ENCODE peak calls at places on chromosomes 2 and 18, in four cellular contexts. X, V, S and G are unnamed samples.

GRCh38 chr2:29304399-29304798 is 189.2 kb downstream of the CLIP4 start:
- DNase-seq in X (no peak), V (no peak), S (peak; percentile 7), G (no peak)

GRCh38 chr2:204154863-204155262 is 218.3 kb downstream of the ICOS start:
- DNase-seq in X (no peak), V (no peak), S (no peak), G (no peak)

GRCh38 chr2:211331736-211332135 is 775.3 kb downstream of the CPS1 start:
- DNase-seq in X (no peak), V (no peak), S (no peak), G (no peak)

GRCh38 chr2:239114616-239115265 is 266.9 kb downstream of the TWIST2 start:
- DNase-seq in X (no peak), V (no peak), S (no peak), G (no peak)

GRCh38 chr2:25378731-25379490 is 37.2 kb upstream of the DNMT3A start:
- DNase-seq in X (peak; percentile 15), V (no peak), S (peak; percentile 65), G (no peak)

GRCh38 chr18:36132756-36133155 is 3.1 kb downstream of the ELP2 start:
- DNase-seq in X (no peak), V (no peak), S (no peak), G (no peak)

GRCh38 chr2:29014331-29014730 is 33.2 kb downstream of the TOGARAM2 start:
- DNase-seq in X (no peak), V (no peak), S (no peak), G (peak; percentile 83)

GRCh38 chr2:129757366-129757914 is 222.0 kb upstream of the RAB6C start:
- DNase-seq in X (no peak), V (no peak), S (no peak), G (no peak)

GRCh38 chr2:143482316-143482715 is 353.1 kb downstream of the ARHGAP15 start:
- DNase-seq in X (no peak), V (no peak), S (peak; percentile 28), G (no peak)

GRCh38 chr2:200159829-200160781 is 146.4 kb upstream of the SPATS2L start:
- DNase-seq in X (no peak), V (peak; percentile 79), S (peak; percentile 51), G (no peak)

GRCh38 chr2:239179851-239180371 is 220.9 kb downstream of the HDAC4 start:
- DNase-seq in X (no peak), V (no peak), S (no peak), G (no peak)

GRCh38 chr18:51135795-51136194 is 61.7 kb downstream of the MEX3C start:
- DNase-seq in X (no peak), V (no peak), S (no peak), G (no peak)

GRCh38 chr18:68568364-68568763 is 146.5 kb downstream of the TMX3 start:
- DNase-seq in X (no peak), V (no peak), S (no peak), G (no peak)

GRCh38 chr2:99821572-99822369 is 320.6 kb downstream of the AFF3 start:
- DNase-seq in X (no peak), V (no peak), S (peak; percentile 86), G (no peak)

GRCh38 chr2:118296663-118297062 is 208.4 kb downstream of the INSIG2 start:
- DNase-seq in X (no peak), V (no peak), S (no peak), G (no peak)

GRCh38 chr2:208356846-208357574 is 49.6 kb upstream of the PTH2R start:
- DNase-seq in X (no peak), V (no peak), S (peak; percentile 12), G (no peak)

GRCh38 chr2:37441055-37441454 is 96.6 kb downstream of the QPCT start:
- DNase-seq in X (no peak), V (no peak), S (no peak), G (no peak)

GRCh38 chr2:96374211-96374951 is 38.8 kb downstream of the NCAPH start:
- DNase-seq in X (no peak), V (peak; percentile 83), S (peak; percentile 18), G (no peak)

GRCh38 chr2:150570712-150571111 is 83.2 kb upstream of the RND3 start:
- DNase-seq in X (no peak), V (no peak), S (peak; percentile 93), G (no peak)

GRCh38 chr18:25350561-25351201 is 1.3 kb downstream of the ZNF521 start:
- DNase-seq in X (no peak), V (no peak), S (peak; percentile 38), G (peak; percentile 66)

GRCh38 chr2:38145226-38145625 is 69.3 kb upstream of the CYP1B1 start:
- DNase-seq in X (no peak), V (no peak), S (no peak), G (no peak)

GRCh38 chr2:11128258-11128951 is 26.9 kb upstream of the SLC66A3 start:
- DNase-seq in X (no peak), V (no peak), S (peak; percentile 70), G (no peak)

GRCh38 chr2:217941886-217942728 is 60.7 kb downstream of the TNS1 start:
- DNase-seq in X (no peak), V (no peak), S (no peak), G (no peak)

GRCh38 chr2:42834161-42834560 is 41.8 kb upstream of the HAAO start:
- DNase-seq in X (peak; percentile 13), V (no peak), S (no peak), G (no peak)

GRCh38 chr18:9335255-9336045 is 877 bp downstream of the TWSG1 start:
- DNase-seq in X (no peak), V (no peak), S (peak; percentile 21), G (no peak)

GRCh38 chr2:159600752-159601151 is 15.6 kb downstream of the BAZ2B start:
- DNase-seq in X (no peak), V (no peak), S (peak; percentile 49), G (no peak)

GRCh38 chr2:50951416-50951815 is 80.5 kb downstream of the NRXN1 start:
- DNase-seq in X (no peak), V (no peak), S (no peak), G (no peak)

GRCh38 chr2:115122701-115123100 is 680.3 kb downstream of the DPP10 start:
- DNase-seq in X (no peak), V (no peak), S (no peak), G (no peak)

GRCh38 chr18:48238206-48238605 is 171.0 kb downstream of the ZBTB7C start:
- DNase-seq in X (no peak), V (no peak), S (no peak), G (no peak)

GRCh38 chr2:218400167-218400929 is 680 bp downstream of the CTDSP1 start:
- DNase-seq in X (peak; percentile 49), V (no peak), S (peak; percentile 36), G (peak; percentile 43)

GRCh38 chr2:47652041-47652713 is 130.8 kb upstream of the MSH6 start:
- DNase-seq in X (no peak), V (no peak), S (no peak), G (no peak)

GRCh38 chr2:14781148-14781547 is 148.6 kb downstream of the LRATD1 start:
- DNase-seq in X (no peak), V (no peak), S (no peak), G (no peak)

GRCh38 chr2:133948610-133949290 is 305.1 kb upstream of the MGAT5 start:
- DNase-seq in X (no peak), V (no peak), S (no peak), G (no peak)

GRCh38 chr2:65049010-65049639 is 7.1 kb upstream of the CEP68 start:
- DNase-seq in X (no peak), V (no peak), S (no peak), G (no peak)

GRCh38 chr2:65514555-65515195 is 82.3 kb upstream of the SPRED2 start:
- DNase-seq in X (no peak), V (no peak), S (peak; percentile 30), G (no peak)

GRCh38 chr2:227163998-227164744 is at the start of the genes COL4A3 and COL4A4:
- DNase-seq in X (peak; percentile 24), V (no peak), S (peak; percentile 45), G (peak; percentile 84)

GRCh38 chr18:44961288-44961687 is 280.6 kb downstream of the SETBP1 start:
- DNase-seq in X (no peak), V (no peak), S (no peak), G (no peak)

GRCh38 chr18:75582406-75582821 is 154.9 kb upstream of the SMIM21 start:
- DNase-seq in X (no peak), V (no peak), S (peak; percentile 1), G (no peak)